ENCODE peak calls at places on chromosomes 3 and 15, in eight cellular contexts. M is endothelial cell of umbilical vein, B is HepG2, L is K562, Z is HCT116, O is H1, N is ovary, Y is body of pancreas. T is an unnamed sample.

GRCh38 chr15:39918688-39919385 is 1.2 kb downstream of the GPR176 start:
- DNase-seq in M (peak), B (no peak), L (no peak), Z (no peak), O (no peak), N (no peak), Y (no peak), T (peak)

GRCh38 chr3:107284570-107284969 is 92.7 kb upstream of the CCDC54 start:
- DNase-seq in M (no peak), B (no peak), L (no peak), Z (no peak), O (no peak), N (no peak), Y (no peak), T (no peak)

GRCh38 chr15:45179221-45179985 is 8.4 kb downstream of the SHF start:
- DNase-seq in M (no peak), B (peak), L (peak), Z (peak), O (peak), N (no peak), Y (peak), T (no peak)

GRCh38 chr3:71530903-71531535 is 52.5 kb downstream of the FOXP1 start:
- DNase-seq in M (no peak), B (no peak), L (no peak), Z (no peak), O (no peak), N (no peak), Y (no peak), T (no peak)

GRCh38 chr3:33855884-33856546 is 57.6 kb downstream of the PDCD6IP start:
- DNase-seq in M (peak), B (no peak), L (no peak), Z (no peak), O (no peak), N (no peak), Y (no peak), T (no peak)

GRCh38 chr3:101676765-101677435 is at the start of gene ZBTB11:
- DNase-seq in M (peak), B (peak), L (peak), Z (peak), O (peak), N (peak), Y (peak), T (peak)

GRCh38 chr3:180804871-180805430 is 107.5 kb upstream of the FXR1 start:
- DNase-seq in M (peak), B (peak), L (no peak), Z (peak), O (peak), N (peak), Y (no peak), T (no peak)

GRCh38 chr15:50675524-50676144 is 11.0 kb downstream of the TRPM7 start:
- DNase-seq in M (peak), B (no peak), L (no peak), Z (peak), O (no peak), N (no peak), Y (no peak), T (no peak)

GRCh38 chr3:16528581-16528993 is 15.1 kb upstream of the RFTN1 start:
- DNase-seq in M (no peak), B (no peak), L (no peak), Z (no peak), O (no peak), N (no peak), Y (no peak), T (no peak)

GRCh38 chr3:182794806-182795369 is 1.6 kb downstream of the ATP11B start:
- DNase-seq in M (peak), B (no peak), L (no peak), Z (no peak), O (no peak), N (no peak), Y (no peak), T (no peak)

GRCh38 chr3:182793663-182794454 is 555 bp downstream of the ATP11B start:
- DNase-seq in M (peak), B (peak), L (peak), Z (no peak), O (peak), N (peak), Y (peak), T (peak)

GRCh38 chr3:182795383-182795782 is 2.1 kb downstream of the ATP11B start:
- DNase-seq in M (no peak), B (no peak), L (peak), Z (no peak), O (no peak), N (no peak), Y (no peak), T (peak)

GRCh38 chr3:182794455-182794773 is 1.1 kb downstream of the ATP11B start:
- DNase-seq in M (peak), B (no peak), L (no peak), Z (no peak), O (no peak), N (no peak), Y (no peak), T (no peak)

DNA sequence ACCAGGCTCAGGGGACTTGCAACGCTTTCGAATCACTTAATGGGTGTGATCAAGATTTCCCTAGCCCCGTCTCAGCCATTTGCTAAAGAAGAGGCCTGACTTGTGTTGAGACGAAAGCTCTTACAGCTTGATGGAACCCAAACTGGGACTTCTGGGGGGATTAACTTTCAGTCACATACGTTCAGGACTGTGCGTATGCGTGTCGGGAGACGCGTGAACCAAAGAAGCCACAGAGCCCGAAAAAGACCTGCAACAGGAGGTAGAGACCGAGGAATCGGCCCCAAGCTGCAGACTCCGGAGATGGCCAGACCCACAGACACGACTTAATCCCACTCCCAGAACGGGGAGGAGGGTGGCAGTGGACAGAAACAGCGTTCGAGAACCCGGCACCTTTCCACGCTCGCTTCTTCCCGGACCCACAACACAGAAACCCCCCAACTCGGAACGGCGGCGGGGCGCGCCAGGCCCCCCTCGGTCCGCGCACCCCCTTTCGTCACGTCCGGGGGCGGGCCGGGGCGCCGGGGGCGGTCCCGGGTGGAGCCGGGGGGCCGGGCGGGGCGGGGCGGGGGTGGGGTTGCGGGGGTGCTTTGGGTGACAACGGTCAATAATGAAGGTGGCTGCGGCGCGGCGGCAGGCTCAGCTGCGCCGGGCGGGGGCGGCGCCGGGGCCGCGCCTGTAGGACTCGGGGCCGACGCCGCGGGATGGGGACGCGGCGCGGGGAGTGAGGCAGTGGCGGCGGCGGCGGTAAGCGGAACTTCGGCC is at the start of gene ATP11B:
- DNase-seq in M (peak), B (peak), L (peak), Z (peak), O (peak), N (peak), Y (peak), T (peak)
- TF ChIP-seq POLR2A in M (peak), B (peak), L (peak), Z (peak), O (no peak), N (peak), Y (peak), T (peak)

GRCh38 chr3:64686446-64686908 is 1.3 kb downstream of the ADAMTS9 start:
- DNase-seq in M (peak), B (peak), L (no peak), Z (no peak), O (no peak), N (no peak), Y (peak), T (no peak)

GRCh38 chr3:64685331-64685799 is 2.4 kb downstream of the ADAMTS9 start:
- DNase-seq in M (no peak), B (no peak), L (no peak), Z (no peak), O (no peak), N (peak), Y (peak), T (no peak)

GRCh38 chr3:64685800-64686445 is 1.9 kb downstream of the ADAMTS9 start:
- DNase-seq in M (peak), B (peak), L (peak), Z (peak), O (peak), N (peak), Y (peak), T (no peak)

GRCh38 chr3:64687381-64687780 is 419 bp downstream of the ADAMTS9 start:
- DNase-seq in M (peak), B (no peak), L (no peak), Z (no peak), O (peak), N (peak), Y (peak), T (no peak)

DNA sequence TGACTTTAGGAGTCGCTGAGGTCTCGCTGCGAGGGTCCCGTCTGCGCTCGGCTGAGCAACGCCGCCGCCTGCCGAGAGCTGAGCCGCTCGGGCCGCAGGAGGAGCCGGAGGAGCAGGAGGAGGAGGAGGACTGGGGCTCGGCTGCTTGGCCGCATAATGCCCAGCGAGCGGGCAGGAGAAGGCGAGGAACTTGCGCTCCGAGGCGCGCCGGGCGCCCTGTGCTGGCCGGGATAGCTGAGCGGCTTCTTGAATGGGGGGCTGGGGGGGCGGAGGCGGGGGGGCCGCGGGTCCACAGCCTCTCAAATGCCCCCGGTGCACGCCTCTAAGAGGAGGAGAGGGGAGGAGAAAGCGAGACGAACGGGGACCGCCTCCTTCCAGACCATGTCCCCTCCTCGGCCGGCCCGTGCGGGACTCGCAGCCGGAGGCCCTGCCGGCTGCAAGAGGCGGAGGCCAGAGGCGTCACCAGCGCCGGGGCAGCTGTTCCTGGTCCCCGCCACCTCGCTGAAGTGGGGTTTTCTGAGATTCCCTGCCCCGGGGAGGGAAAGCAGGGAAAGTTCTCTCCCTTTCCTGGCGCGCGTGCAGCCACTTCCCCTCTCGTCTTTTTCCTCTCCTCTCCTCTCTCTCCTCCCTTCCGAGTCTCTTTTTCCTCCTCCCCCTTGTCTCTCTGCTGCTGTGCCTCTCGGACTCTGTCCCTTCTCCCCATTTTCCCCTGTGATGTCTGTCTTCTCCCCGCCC is at the start of gene ADAMTS9:
- DNase-seq in M (peak), B (no peak), L (peak), Z (no peak), O (peak), N (peak), Y (peak), T (no peak)
- TF ChIP-seq POLR2A in M (peak), B (no peak), L (no peak), Z (no peak), O (no peak), N (peak), Y (no peak), T (no peak)

GRCh38 chr3:152213086-152213674 is 55.5 kb upstream of the MBNL1 start:
- DNase-seq in M (no peak), B (no peak), L (no peak), Z (no peak), O (no peak), N (no peak), Y (no peak), T (no peak)
- TF ChIP-seq POLR2A in M (no peak), B (no peak), L (no peak), Z (no peak), O (no peak), N (no peak), Y (no peak), T (no peak)

GRCh38 chr3:133119146-133119545 is 81.0 kb downstream of the TMEM108 start:
- DNase-seq in M (no peak), B (no peak), L (no peak), Z (no peak), O (no peak), N (no peak), Y (no peak), T (no peak)
- TF ChIP-seq POLR2A in M (no peak), B (no peak), L (no peak), Z (no peak), O (no peak), N (no peak), Y (no peak), T (no peak)

GRCh38 chr3:128487538-128487812 is 5.5 kb downstream of the GATA2 start:
- DNase-seq in M (no peak), B (no peak), L (no peak), Z (no peak), O (no peak), N (no peak), Y (no peak), T (no peak)

GRCh38 chr3:128488636-128488994 is 4.4 kb downstream of the GATA2 start:
- DNase-seq in M (no peak), B (no peak), L (peak), Z (no peak), O (no peak), N (no peak), Y (no peak), T (peak)

GRCh38 chr3:128486692-128487537 is 6.1 kb downstream of the GATA2 start:
- DNase-seq in M (peak), B (no peak), L (peak), Z (no peak), O (no peak), N (no peak), Y (peak), T (no peak)

GRCh38 chr3:128488995-128489859 is 3.8 kb downstream of the GATA2 start:
- DNase-seq in M (peak), B (peak), L (peak), Z (peak), O (peak), N (peak), Y (peak), T (peak)

GRCh38 chr3:128487813-128488635 is 5.0 kb downstream of the GATA2 start:
- DNase-seq in M (peak), B (peak), L (peak), Z (peak), O (peak), N (peak), Y (peak), T (peak)
- TF ChIP-seq POLR2A in M (peak), B (peak), L (peak), Z (peak), O (no peak), N (no peak), Y (peak), T (peak)

DNA sequence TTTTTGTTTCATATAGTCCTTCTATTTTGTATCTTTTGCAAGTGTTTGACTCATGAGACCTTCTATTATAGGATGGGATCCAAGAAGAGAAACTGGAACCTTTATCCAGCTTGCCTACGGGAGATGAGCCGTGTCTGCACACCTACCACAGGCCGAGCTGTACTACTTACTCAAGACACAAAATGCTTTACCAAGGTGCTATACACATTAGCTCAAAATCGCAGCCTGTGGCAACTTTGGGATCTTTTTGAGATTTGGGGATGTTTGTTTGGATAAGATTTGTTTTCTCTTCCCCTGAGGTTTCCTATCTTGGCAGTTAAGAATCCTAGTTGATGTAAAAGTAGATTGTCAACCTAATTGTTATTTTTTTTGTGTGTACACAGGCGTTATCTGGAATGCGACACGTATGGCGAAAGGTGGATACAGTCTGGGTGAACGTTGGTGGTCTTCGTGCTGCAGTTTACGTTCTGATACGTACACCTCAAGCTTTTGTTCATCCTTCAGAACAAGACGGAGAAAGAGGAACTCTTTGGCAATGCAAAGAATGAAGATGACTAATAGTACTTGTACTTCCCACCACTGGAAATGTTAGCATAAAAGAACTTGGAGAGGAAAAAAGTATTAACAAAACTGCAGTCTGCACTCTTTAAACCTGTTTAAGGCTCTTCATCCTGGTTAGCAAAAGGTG is 13.1 kb upstream of the SETD5 start:
- DNase-seq in M (no peak), B (no peak), L (no peak), Z (no peak), O (no peak), N (no peak), Y (no peak), T (no peak)
- TF ChIP-seq POLR2A in M (no peak), B (no peak), L (no peak), Z (no peak), O (peak), N (no peak), Y (no peak), T (no peak)